ENCODE peak calls at places on chromosomes 3 and 15, in four cellular contexts. S, P, U and Q are unnamed samples.

GRCh38 chr3:61719278-61719977 is 158.1 kb downstream of the PTPRG start:
- DNase-seq in S (no peak), P (no peak), U (no peak), Q (no peak)

GRCh38 chr15:72375846-72376581 is at the start of gene HEXA:
- DNase-seq in S (peak; percentile 99), P (peak; percentile 99), U (peak; percentile 84), Q (peak; percentile 100)

GRCh38 chr3:39941941-39942340 is 132.5 kb downstream of the MYRIP start:
- DNase-seq in S (no peak), P (no peak), U (no peak), Q (no peak)

GRCh38 chr15:69593488-69593887 is 140.9 kb downstream of the RPLP1 start:
- DNase-seq in S (no peak), P (no peak), U (no peak), Q (no peak)

GRCh38 chr15:26632500-26632899 is 140.4 kb downstream of the GABRB3 start:
- DNase-seq in S (no peak), P (no peak), U (no peak), Q (no peak)

GRCh38 chr15:25733036-25733855 is 129.9 kb downstream of the ATP10A start:
- DNase-seq in S (no peak), P (no peak), U (no peak), Q (no peak)

GRCh38 chr15:58732620-58733363 is 16.7 kb downstream of the ADAM10 start:
- DNase-seq in S (no peak), P (no peak), U (no peak), Q (no peak)

GRCh38 chr3:138861755-138862333 is 27.1 kb upstream of the PIK3CB start:
- DNase-seq in S (no peak), P (no peak), U (no peak), Q (peak; percentile 38)

GRCh38 chr3:138774529-138775253 is 60.0 kb downstream of the PIK3CB start:
- DNase-seq in S (peak; percentile 49), P (peak; percentile 22), U (no peak), Q (no peak)

GRCh38 chr3:126954141-126954845 is 28.6 kb upstream of the PLXNA1 start:
- DNase-seq in S (no peak), P (no peak), U (no peak), Q (peak; percentile 5)

GRCh38 chr15:40063563-40064011 is 24.6 kb upstream of the SRP14 start:
- DNase-seq in S (no peak), P (no peak), U (no peak), Q (no peak)

GRCh38 chr3:158909870-158910269 is 108.0 kb downstream of the MFSD1 start:
- DNase-seq in S (no peak), P (no peak), U (no peak), Q (no peak)

GRCh38 chr15:70160803-70161565 is 63.3 kb upstream of the TLE3 start:
- DNase-seq in S (no peak), P (no peak), U (no peak), Q (no peak)

GRCh38 chr3:179842061-179842460 is 189.2 kb downstream of the USP13 start:
- DNase-seq in S (no peak), P (no peak), U (no peak), Q (no peak)

GRCh38 chr3:134448664-134449063 is 37.1 kb downstream of the ANAPC13 start:
- DNase-seq in S (no peak), P (no peak), U (no peak), Q (no peak)

GRCh38 chr3:142664311-142664710 is 59.5 kb upstream of the TRPC1 start:
- DNase-seq in S (no peak), P (no peak), U (no peak), Q (no peak)

GRCh38 chr3:64229903-64230302 is 4.6 kb upstream of the PRICKLE2 start:
- DNase-seq in S (no peak), P (no peak), U (no peak), Q (no peak)

GRCh38 chr15:96703087-96703486 is 372.6 kb downstream of the NR2F2 start:
- DNase-seq in S (no peak), P (no peak), U (no peak), Q (no peak)

GRCh38 chr15:96701876-96702275 is 371.4 kb downstream of the NR2F2 start:
- DNase-seq in S (no peak), P (no peak), U (no peak), Q (no peak)

GRCh38 chr15:96701443-96701842 is 370.9 kb downstream of the NR2F2 start:
- DNase-seq in S (no peak), P (no peak), U (no peak), Q (no peak)

GRCh38 chr15:96703794-96704550 is 373.5 kb downstream of the NR2F2 start:
- DNase-seq in S (no peak), P (no peak), U (no peak), Q (no peak)

DNA sequence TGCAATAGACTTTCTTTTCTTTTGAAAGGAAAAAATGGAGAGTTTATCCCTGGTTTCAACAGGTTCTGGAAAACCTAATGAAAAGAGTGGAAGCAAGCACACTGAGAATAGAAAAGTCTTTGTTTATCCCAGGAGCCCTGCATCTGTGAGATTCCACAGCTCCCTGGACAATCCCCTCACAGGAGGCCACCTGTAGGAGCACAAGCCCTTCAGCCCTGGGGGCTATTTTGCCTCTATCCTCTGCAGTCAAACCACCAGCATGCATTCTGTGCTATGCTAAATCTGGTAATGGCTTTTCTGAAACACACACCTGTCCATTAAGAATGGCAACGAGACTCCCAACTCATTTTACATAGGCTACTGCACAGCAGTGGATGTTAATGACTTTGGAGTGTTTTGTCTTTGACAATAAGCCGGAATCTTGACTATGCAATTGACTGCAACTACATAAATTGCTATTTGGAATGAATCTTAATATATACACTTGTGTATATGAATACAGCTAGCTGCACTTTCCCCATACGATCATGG is 369.4 kb downstream of the NR2F2 start:
- DNase-seq in S (no peak), P (no peak), U (no peak), Q (peak; percentile 64)
- TF ChIP-seq USF1 in S (no peak), P (no peak), U (no peak), Q (no peak)

GRCh38 chr3:111324645-111325044 is 217.4 kb upstream of the CD96 start:
- DNase-seq in S (no peak), P (no peak), U (no peak), Q (no peak)

GRCh38 chr3:111324142-111324541 is 217.9 kb upstream of the CD96 start:
- DNase-seq in S (no peak), P (no peak), U (no peak), Q (no peak)

GRCh38 chr3:111325160-111325707 is 216.8 kb upstream of the CD96 start:
- DNase-seq in S (no peak), P (no peak), U (no peak), Q (no peak)

GRCh38 chr3:111319598-111319997 is 222.4 kb upstream of the CD96 start:
- DNase-seq in S (no peak), P (no peak), U (no peak), Q (no peak)

DNA sequence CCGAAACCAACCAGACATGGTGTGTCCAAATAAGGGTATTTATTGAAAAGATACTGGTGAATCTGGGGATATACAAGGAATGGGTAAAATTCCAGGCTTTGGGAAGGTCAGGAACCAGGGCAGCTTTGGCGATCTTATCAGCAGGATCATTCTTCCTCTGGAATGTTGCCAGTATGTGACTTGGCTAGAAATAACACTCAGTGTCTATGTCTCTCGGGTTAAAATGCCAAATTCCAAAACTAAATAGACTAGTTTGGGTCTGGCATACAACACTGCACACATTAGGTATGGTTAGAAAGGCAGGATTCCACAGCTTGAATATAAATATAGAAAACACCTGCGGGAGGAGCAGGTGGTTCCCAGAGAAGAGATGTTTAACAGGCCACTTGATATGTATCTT is 220.2 kb upstream of the CD96 start:
- DNase-seq in S (no peak), P (no peak), U (no peak), Q (no peak)
- TF ChIP-seq USF1 in S (no peak), P (no peak), U (no peak), Q (no peak)

GRCh38 chr3:135966875-135967274 is 1.3 kb downstream of the PPP2R3A start:
- DNase-seq in S (peak; percentile 6), P (no peak), U (no peak), Q (no peak)

GRCh38 chr3:135966349-135966695 is 794 bp downstream of the PPP2R3A start:
- DNase-seq in S (no peak), P (no peak), U (no peak), Q (peak; percentile 56)

GRCh38 chr3:135965506-135966348 is at the start of gene PPP2R3A:
- DNase-seq in S (peak; percentile 97), P (peak; percentile 92), U (no peak), Q (peak; percentile 93)

GRCh38 chr3:135970500-135971116 is 5.1 kb downstream of the PPP2R3A start:
- DNase-seq in S (no peak), P (no peak), U (no peak), Q (no peak)

DNA sequence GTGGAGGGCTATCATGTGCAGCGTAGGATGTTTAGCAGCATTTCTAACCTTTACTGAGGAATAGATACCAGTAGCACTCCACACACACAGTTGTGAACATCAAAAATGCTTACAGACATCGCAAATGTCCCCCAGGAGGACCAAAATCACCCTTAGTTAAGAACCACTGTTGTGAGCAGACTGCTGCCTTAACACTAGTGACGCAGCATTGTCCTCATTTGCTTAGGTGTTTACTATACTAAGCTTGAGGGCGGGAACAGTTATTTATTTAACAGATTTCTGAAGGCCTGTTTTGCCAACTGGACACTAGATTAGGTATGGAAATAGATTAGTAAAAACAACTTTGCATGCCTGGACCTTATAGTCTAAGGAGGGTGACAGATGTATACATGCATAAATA is 2.3 kb downstream of the PPP2R3A start:
- DNase-seq in S (no peak), P (no peak), U (no peak), Q (no peak)
- TF ChIP-seq USF1 in S (no peak), P (no peak), U (no peak), Q (no peak)

DNA sequence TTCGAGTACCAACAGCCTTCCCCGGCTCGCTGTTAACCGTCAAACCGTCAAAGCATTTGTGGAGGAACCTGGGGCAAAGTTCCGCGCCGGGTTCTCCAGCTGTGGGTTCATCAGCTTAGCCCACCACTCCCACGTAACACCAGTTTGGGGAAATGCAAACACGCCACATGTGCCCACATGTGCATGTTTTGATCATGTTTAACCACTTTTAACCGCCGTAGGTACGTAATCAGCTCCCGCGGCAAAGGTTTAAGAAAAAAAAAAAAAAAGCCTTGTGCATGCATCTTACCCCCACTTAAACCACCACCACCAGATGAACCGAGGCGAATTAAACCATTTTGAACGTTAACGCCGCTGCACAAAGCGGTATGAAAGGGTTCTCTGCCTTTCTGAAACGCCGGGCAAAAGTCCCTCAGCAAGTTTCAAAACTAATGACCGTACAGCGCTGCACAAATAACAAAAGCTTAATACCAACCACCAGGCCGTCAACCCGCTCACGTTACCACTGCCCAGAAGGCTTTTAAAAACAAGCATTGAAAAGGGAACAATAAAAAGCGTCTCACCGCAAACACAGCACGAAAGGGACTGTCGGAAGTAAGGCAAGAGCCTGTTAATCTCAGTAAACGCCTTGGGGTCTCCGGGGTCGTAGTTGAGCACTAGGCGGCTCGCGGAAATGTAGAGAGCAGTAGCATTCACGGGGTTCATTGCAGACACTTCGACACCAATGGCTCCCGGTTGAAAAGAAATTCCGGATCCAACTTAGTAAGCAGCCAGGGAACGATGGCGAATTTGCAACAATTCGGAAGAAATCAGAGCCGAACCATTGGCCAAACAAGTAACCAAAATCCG is 1.5 kb downstream of the MSL2 start:
- DNase-seq in S (peak; percentile 35), P (no peak), U (peak; percentile 24), Q (peak; percentile 17)
- TF ChIP-seq USF1 in S (no peak), P (no peak), U (no peak), Q (no peak)

GRCh38 chr3:15631426-15632211 is 30.1 kb downstream of the BTD start:
- DNase-seq in S (no peak), P (no peak), U (no peak), Q (peak; percentile 21)
- TF ChIP-seq USF1 in S (no peak), P (no peak), U (no peak), Q (no peak)

GRCh38 chr3:78857494-78858111 is 910.2 kb downstream of the ROBO1 start:
- DNase-seq in S (no peak), P (no peak), U (no peak), Q (no peak)
- TF ChIP-seq USF1 in S (no peak), P (no peak), U (no peak), Q (no peak)

GRCh38 chr15:79034284-79034683 is 56.3 kb downstream of the RASGRF1 start:
- DNase-seq in S (no peak), P (no peak), U (no peak), Q (no peak)
- TF ChIP-seq USF1 in S (no peak), P (no peak), U (no peak), Q (no peak)